ENCODE peak calls at places on chromosomes 16 and 17, in nine cellular contexts. L, Z, A, C, X, K, J, M and H are unnamed samples.

GRCh38 chr17:32519769-32520701 is 33.2 kb downstream of the CDK5R1 start:
- DNase-seq in L (no peak), Z (no peak), A (peak; percentile 35), C (no peak), X (peak; percentile 55), K (peak; percentile 18), J (peak; percentile 52), M (peak; percentile 61), H (peak; percentile 59)

GRCh38 chr17:79838541-79839274 is 532 bp downstream of the CBX4 start:
- DNase-seq in L (peak; percentile 76), Z (peak; percentile 85), A (peak; percentile 48), C (no peak), X (peak; percentile 90), K (peak; percentile 54), J (no peak), M (peak; percentile 64), H (peak; percentile 57)

GRCh38 chr17:57424777-57425188 is 168.5 kb downstream of the MSI2 start:
- DNase-seq in L (no peak), Z (no peak), A (no peak), C (no peak), X (no peak), K (no peak), J (no peak), M (no peak), H (peak; percentile 40)

GRCh38 chr16:87850009-87851006 is 19.0 kb downstream of the SLC7A5 start:
- DNase-seq in L (peak; percentile 87), Z (peak; percentile 86), A (peak; percentile 72), C (no peak), X (peak; percentile 82), K (peak; percentile 72), J (no peak), M (peak; percentile 91), H (peak; percentile 73)

GRCh38 chr17:49687878-49688491 is 10.1 kb upstream of the SPOP start:
- DNase-seq in L (no peak), Z (no peak), A (no peak), C (no peak), X (no peak), K (no peak), J (no peak), M (no peak), H (peak; percentile 36)

GRCh38 chr17:66076546-66077190 is 115.3 kb downstream of the CEP112 start:
- DNase-seq in L (no peak), Z (no peak), A (no peak), C (no peak), X (no peak), K (no peak), J (no peak), M (no peak), H (no peak)

GRCh38 chr17:17052462-17053221 is 10.4 kb downstream of the MPRIP start:
- DNase-seq in L (no peak), Z (no peak), A (no peak), C (no peak), X (no peak), K (no peak), J (no peak), M (no peak), H (no peak)

GRCh38 chr16:69880640-69881133 is 70.4 kb upstream of the CLEC18A start:
- DNase-seq in L (no peak), Z (no peak), A (no peak), C (no peak), X (no peak), K (no peak), J (no peak), M (no peak), H (no peak)

GRCh38 chr16:29972992-29973383 is 680 bp upstream of the TAOK2 start:
- DNase-seq in L (no peak), Z (no peak), A (no peak), C (no peak), X (no peak), K (no peak), J (no peak), M (no peak), H (no peak)

GRCh38 chr16:31393056-31393455 is at the start of gene ITGAD:
- DNase-seq in L (no peak), Z (no peak), A (no peak), C (no peak), X (no peak), K (no peak), J (no peak), M (no peak), H (no peak)

GRCh38 chr17:10360578-10360977 is 12.2 kb downstream of the MYH13 start:
- DNase-seq in L (no peak), Z (no peak), A (no peak), C (no peak), X (no peak), K (no peak), J (no peak), M (no peak), H (no peak)

DNA sequence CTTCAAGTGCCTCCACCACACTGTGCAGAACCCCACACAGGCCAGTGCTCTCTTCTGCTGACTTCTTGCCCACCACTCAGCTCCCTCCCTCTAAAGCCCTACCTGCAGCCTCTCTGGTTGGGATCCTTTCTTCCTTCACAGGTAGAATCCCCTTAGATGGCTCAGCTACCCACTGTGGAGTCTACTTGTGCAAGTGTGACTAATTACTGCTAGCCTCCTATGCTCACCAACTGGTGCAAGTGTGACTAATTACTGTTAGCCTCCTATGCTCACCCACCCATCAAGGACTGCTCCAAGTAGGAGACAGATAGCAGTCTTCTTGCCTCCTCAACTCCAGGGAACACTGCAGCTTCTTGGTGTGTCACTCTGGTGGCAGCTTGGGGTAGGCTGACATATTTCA is 43.6 kb downstream of the TEX14 start:
- DNase-seq in L (no peak), Z (no peak), A (no peak), C (no peak), X (no peak), K (no peak), J (no peak), M (no peak), H (no peak)
- TF ChIP-seq CTCF in L (no peak), Z (no peak), A (no peak), C (no peak), X (no peak), K (no peak), J (no peak), M (no peak), H (no peak)

GRCh38 chr16:14600164-14600563 is 29.9 kb downstream of the PARN start:
- DNase-seq in L (no peak), Z (no peak), A (no peak), C (no peak), X (peak; percentile 60), K (no peak), J (no peak), M (peak; percentile 42), H (no peak)
- TF ChIP-seq CTCF in L (peak; percentile 18), Z (peak; percentile 69), A (peak; percentile 31), C (peak; percentile 46), X (peak; percentile 29), K (peak; percentile 40), J (peak; percentile 17), M (peak; percentile 46), H (peak; percentile 74)

GRCh38 chr16:28556914-28557320 is 3.2 kb downstream of the SGF29 start:
- DNase-seq in L (no peak), Z (no peak), A (no peak), C (no peak), X (no peak), K (no peak), J (no peak), M (no peak), H (no peak)

GRCh38 chr16:28549301-28549899 is 4.3 kb upstream of the SGF29 start:
- DNase-seq in L (no peak), Z (no peak), A (no peak), C (no peak), X (peak; percentile 45), K (no peak), J (no peak), M (no peak), H (no peak)

GRCh38 chr16:28554634-28555423 is 1.1 kb downstream of the SGF29 start:
- DNase-seq in L (no peak), Z (no peak), A (no peak), C (no peak), X (no peak), K (no peak), J (no peak), M (no peak), H (no peak)

GRCh38 chr16:28555593-28555992 is 1.9 kb downstream of the SGF29 start:
- DNase-seq in L (no peak), Z (no peak), A (no peak), C (no peak), X (no peak), K (no peak), J (no peak), M (no peak), H (no peak)

GRCh38 chr16:28553776-28554633 is at the start of gene SGF29:
- DNase-seq in L (peak; percentile 87), Z (peak; percentile 97), A (peak; percentile 89), C (peak; percentile 61), X (peak; percentile 90), K (peak; percentile 92), J (peak; percentile 82), M (peak; percentile 96), H (peak; percentile 87)
- TF ChIP-seq CTCF in L (no peak), Z (peak; percentile 37), A (peak; percentile 34), C (no peak), X (peak; percentile 39), K (peak; percentile 27), J (peak; percentile 26), M (peak; percentile 44), H (no peak)

GRCh38 chr16:50373780-50374179 is 5.0 kb upstream of the BRD7 start:
- DNase-seq in L (no peak), Z (no peak), A (no peak), C (no peak), X (no peak), K (no peak), J (no peak), M (no peak), H (no peak)

GRCh38 chr16:50371036-50371716 is 2.4 kb upstream of the BRD7 start:
- DNase-seq in L (no peak), Z (no peak), A (no peak), C (no peak), X (no peak), K (no peak), J (no peak), M (no peak), H (no peak)

GRCh38 chr16:50372611-50373344 is 4.0 kb upstream of the BRD7 start:
- DNase-seq in L (no peak), Z (no peak), A (no peak), C (peak; percentile 4), X (no peak), K (peak; percentile 64), J (no peak), M (no peak), H (no peak)

GRCh38 chr16:50373345-50373701 is 4.5 kb upstream of the BRD7 start:
- DNase-seq in L (no peak), Z (no peak), A (no peak), C (no peak), X (no peak), K (no peak), J (no peak), M (no peak), H (no peak)

DNA sequence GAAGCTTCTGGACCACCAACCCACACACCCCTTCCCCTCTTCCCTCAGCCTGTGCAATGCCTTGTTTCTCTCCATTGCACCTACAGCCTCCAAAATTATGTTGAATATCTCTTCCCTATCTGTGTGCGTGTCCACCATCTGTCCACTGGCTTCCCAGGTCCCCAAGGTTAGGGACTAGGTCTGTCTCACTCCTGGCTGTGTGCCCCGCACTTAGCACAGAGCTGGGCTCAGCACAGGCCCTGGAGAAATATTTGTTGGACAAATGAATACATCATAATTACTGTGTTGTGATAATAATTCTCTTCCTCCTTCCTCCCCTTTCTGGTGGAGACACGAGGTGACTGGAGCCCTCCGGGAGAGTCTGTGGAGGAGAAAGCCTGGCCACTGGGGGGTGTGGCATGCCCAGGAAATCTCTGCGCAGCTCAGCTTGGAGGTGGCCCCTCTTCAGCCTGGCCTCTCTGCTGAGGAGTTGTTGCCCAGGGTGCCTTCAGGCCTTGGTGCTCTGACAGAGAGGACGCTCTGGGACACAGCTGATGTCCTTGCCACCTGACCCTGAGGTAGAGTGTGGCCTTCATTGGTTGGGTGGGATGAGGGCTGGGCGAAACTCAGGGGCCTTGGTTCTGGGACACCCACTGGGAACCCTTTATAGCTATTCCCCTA is 3.3 kb upstream of the BRD7 start:
- DNase-seq in L (peak; percentile 57), Z (no peak), A (no peak), C (no peak), X (peak; percentile 56), K (no peak), J (no peak), M (no peak), H (no peak)
- TF ChIP-seq CTCF in L (no peak), Z (no peak), A (no peak), C (peak; percentile 56), X (peak; percentile 74), K (peak; percentile 33), J (peak; percentile 4), M (peak; percentile 27), H (no peak)